ENCODE peak calls at places on chromosomes 6 and 20, in nine cellular contexts. Y is adrenal gland; T is psoas muscle; M is hepatocyte; J is CD4-positive, CD25-positive, alpha-beta regulatory T cell; L is CD8-positive, alpha-beta T cell; A is mesenchymal stem cell; X is heart right ventricle; D is colonic mucosa. U is an unnamed sample. For H3K9me3, the result is how much of the 10 kb centered on the place peaks cover.

GRCh38 chr6:136324981-136325380 is 35.3 kb upstream of the BCLAF1 start:
- DNase-seq in J (no peak), T (no peak), A (no peak), L (no peak), X (no peak), D (no peak), Y (peak), M (no peak), U (no peak)

GRCh38 chr6:7805828-7806227 is 79.9 kb downstream of the BMP6 start:
- DNase-seq in D (no peak), L (no peak), Y (no peak), M (no peak), X (no peak), J (no peak), A (no peak), T (no peak), U (no peak)

GRCh38 chr6:37176268-37177082 is 6.5 kb downstream of the PIM1 start:
- DNase-seq in M (peak), J (peak), D (no peak), X (no peak), L (peak), A (no peak), T (no peak), Y (no peak), U (no peak)

GRCh38 chr6:105226598-105227291 is 46.9 kb upstream of the POPDC3 start:
- DNase-seq in Y (no peak), D (no peak), X (no peak), J (no peak), M (no peak), L (no peak), T (no peak), A (no peak), U (no peak)

GRCh38 chr6:169185011-169185521 is 68.6 kb downstream of the THBS2 start:
- DNase-seq in A (no peak), Y (peak), D (no peak), M (no peak), L (no peak), J (no peak), X (no peak), T (no peak), U (no peak)

GRCh38 chr6:120410586-120410985 is 923.7 kb downstream of the TBC1D32 start:
- DNase-seq in T (no peak), M (no peak), L (no peak), Y (no peak), A (no peak), J (no peak), X (no peak), D (no peak), U (no peak)

GRCh38 chr6:169997930-169998218 is 246.5 kb downstream of the ERMARD start:
- DNase-seq in D (no peak), J (no peak), Y (peak), T (no peak), M (no peak), L (no peak), X (no peak), A (no peak), U (no peak)

GRCh38 chr20:33602826-33603590 is 59.1 kb upstream of the C20orf144 start:
- DNase-seq in J (no peak), M (no peak), D (no peak), Y (no peak), T (no peak), X (no peak), A (peak), L (no peak), U (no peak)

GRCh38 chr6:3340891-3341290 is 82.1 kb downstream of the PSMG4 start:
- DNase-seq in D (no peak), Y (no peak), L (no peak), X (no peak), J (no peak), T (no peak), M (no peak), A (no peak), U (no peak)

GRCh38 chr6:3341467-3341866 is 82.7 kb downstream of the PSMG4 start:
- DNase-seq in T (peak), L (no peak), M (no peak), D (no peak), J (no peak), X (no peak), Y (peak), A (peak), U (no peak)

GRCh38 chr6:3337521-3338350 is 79.0 kb downstream of the PSMG4 start:
- DNase-seq in A (peak), M (peak), J (no peak), Y (peak), L (no peak), T (no peak), D (no peak), X (no peak), U (no peak)

GRCh38 chr6:3343089-3343901 is 84.5 kb downstream of the PSMG4 start:
- DNase-seq in D (no peak), A (peak), L (no peak), X (no peak), T (no peak), M (no peak), J (no peak), Y (no peak), U (no peak)

DNA sequence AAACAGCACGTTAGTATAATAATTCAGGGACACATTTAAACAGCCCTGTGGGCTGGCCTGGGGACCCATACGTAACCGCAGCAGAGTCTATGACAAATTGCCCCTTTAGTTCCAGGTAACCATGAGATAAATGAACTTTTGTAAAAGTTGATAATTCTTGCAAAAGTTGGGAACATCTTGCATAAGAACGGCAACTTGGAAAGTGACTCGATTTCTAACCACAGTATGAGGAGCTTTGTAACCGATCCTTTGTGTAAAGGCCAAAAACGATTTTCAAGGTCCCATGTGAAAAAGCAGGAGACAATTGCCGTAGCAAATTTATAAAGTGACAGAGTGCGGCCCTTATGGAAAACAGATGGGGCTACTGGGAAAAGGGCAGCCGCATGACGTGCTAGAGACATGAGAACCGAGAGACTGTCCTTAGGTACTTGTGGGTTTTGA is 81.6 kb downstream of the PSMG4 start:
- DNase-seq in Y (no peak), D (no peak), J (no peak), A (no peak), X (no peak), T (no peak), M (no peak), L (no peak), U (no peak)
- H3K27ac ChIP-seq in Y (peak), D (no peak), J (no peak), A (no peak), X (no peak), T (peak), M (no peak), L (no peak), U (no peak)

GRCh38 chr6:141472123-141472522 is 660.6 kb upstream of the GJE1 start:
- DNase-seq in L (no peak), A (no peak), J (no peak), T (no peak), M (no peak), X (no peak), Y (no peak), D (no peak), U (no peak)

GRCh38 chr6:141467041-141467440 is 665.7 kb upstream of the GJE1 start:
- DNase-seq in Y (no peak), X (no peak), D (no peak), L (no peak), J (no peak), A (no peak), M (no peak), T (no peak), U (no peak)

GRCh38 chr6:141470810-141471209 is 661.9 kb upstream of the GJE1 start:
- DNase-seq in T (no peak), D (no peak), M (no peak), X (no peak), A (no peak), J (no peak), Y (no peak), L (no peak), U (no peak)

GRCh38 chr6:141464490-141464889 is 668.2 kb upstream of the GJE1 start:
- DNase-seq in A (peak), Y (no peak), D (no peak), L (no peak), M (peak), T (no peak), J (no peak), X (no peak), U (no peak)

GRCh38 chr6:141467881-141468280 is 664.8 kb upstream of the GJE1 start:
- DNase-seq in M (no peak), D (no peak), Y (no peak), J (no peak), L (no peak), T (no peak), A (peak), X (no peak), U (no peak)
- H3K9me3 ChIP-seq in M (under half), D (under half), Y (under half), J (under half), L (under half), T (under half), A (under half), X (under half), U (under half)

GRCh38 chr20:50053790-50054547 is 59.0 kb downstream of the UBE2V1 start:
- DNase-seq in J (no peak), T (no peak), Y (no peak), M (no peak), A (no peak), X (no peak), L (no peak), D (no peak), U (no peak)
- H3K4me3 ChIP-seq in J (no peak), T (no peak), Y (no peak), M (no peak), A (no peak), X (no peak), L (no peak), D (no peak), U (no peak)

GRCh38 chr6:139882234-139882633 is 507.8 kb upstream of the CITED2 start:
- DNase-seq in T (no peak), X (no peak), Y (no peak), L (no peak), J (no peak), M (no peak), D (no peak), A (peak), U (no peak)

GRCh38 chr6:139881728-139882211 is 507.3 kb upstream of the CITED2 start:
- DNase-seq in D (peak), J (peak), A (peak), T (no peak), X (no peak), Y (peak), M (peak), L (no peak), U (peak)

GRCh38 chr6:139881251-139881650 is 506.8 kb upstream of the CITED2 start:
- DNase-seq in Y (no peak), A (no peak), X (no peak), T (no peak), M (no peak), J (no peak), L (no peak), D (no peak), U (no peak)

GRCh38 chr6:139882977-139883728 is 508.7 kb upstream of the CITED2 start:
- DNase-seq in J (no peak), X (no peak), T (no peak), M (no peak), D (no peak), L (no peak), A (peak), Y (no peak), U (no peak)

GRCh38 chr6:139883776-139884175 is 509.3 kb upstream of the CITED2 start:
- DNase-seq in D (no peak), X (no peak), Y (no peak), M (no peak), J (no peak), A (peak), T (no peak), L (no peak), U (no peak)
- H3K27ac ChIP-seq in D (no peak), X (peak), Y (no peak), M (peak), J (no peak), A (peak), T (peak), L (no peak), U (no peak)

GRCh38 chr20:49283176-49283702 is 5.4 kb upstream of the ZNFX1 start:
- DNase-seq in D (no peak), J (no peak), T (no peak), X (no peak), A (no peak), L (no peak), Y (no peak), M (no peak), U (no peak)
- H3K9me3 ChIP-seq in D (under half), J (half or more), T (under half), X (half or more), A (under half), L (half or more), Y (under half), M (under half), U (half or more)

GRCh38 chr20:31716818-31717477 is 5.7 kb downstream of the BCL2L1 start:
- DNase-seq in T (no peak), M (no peak), J (no peak), A (no peak), Y (no peak), X (no peak), L (no peak), D (no peak), U (no peak)

GRCh38 chr20:31717478-31717946 is 5.2 kb downstream of the BCL2L1 start:
- DNase-seq in M (no peak), J (peak), T (no peak), D (no peak), A (no peak), Y (no peak), L (no peak), X (no peak), U (no peak)

GRCh38 chr20:31716351-31716750 is 6.3 kb downstream of the BCL2L1 start:
- DNase-seq in D (no peak), T (no peak), M (no peak), X (no peak), Y (no peak), A (no peak), L (no peak), J (no peak), U (no peak)

GRCh38 chr20:31713312-31714049 is 9.2 kb downstream of the BCL2L1 start:
- DNase-seq in D (peak), Y (peak), J (no peak), L (no peak), X (peak), T (peak), A (peak), M (peak), U (no peak)

DNA sequence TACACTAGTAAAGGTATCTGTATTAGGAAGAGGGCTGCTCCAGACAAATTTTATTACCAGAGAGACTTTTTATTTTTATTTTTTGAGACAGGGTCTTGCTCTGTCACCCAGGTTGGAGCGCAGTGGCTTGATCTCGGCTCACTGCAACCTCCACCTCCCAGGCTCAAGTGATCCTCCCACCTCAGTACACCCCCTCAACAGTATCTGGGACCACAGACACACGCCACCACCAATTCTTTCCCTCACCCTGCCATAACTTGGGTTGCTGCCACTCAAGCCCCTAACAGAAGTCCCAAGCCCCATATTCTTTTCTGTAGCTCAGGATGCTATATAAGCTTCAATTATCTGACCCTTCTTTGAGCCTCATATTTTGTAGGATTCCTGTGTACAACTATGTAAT is 6.9 kb downstream of the BCL2L1 start:
- DNase-seq in L (no peak), D (no peak), J (no peak), T (no peak), M (no peak), A (no peak), Y (no peak), X (no peak), U (no peak)
- H3K4me3 ChIP-seq in L (no peak), D (no peak), J (peak), T (peak), M (no peak), A (peak), Y (no peak), X (no peak), U (no peak)

GRCh38 chr20:42277203-42277602 is 659.0 kb upstream of the CHD6 start:
- DNase-seq in A (no peak), Y (peak), X (no peak), T (no peak), J (no peak), D (no peak), M (no peak), L (no peak), U (no peak)
- H3K27ac ChIP-seq in A (no peak), Y (no peak), X (no peak), T (no peak), J (no peak), D (no peak), M (no peak), L (no peak), U (no peak)

GRCh38 chr6:14917101-14917500 is 328.8 kb upstream of the JARID2 start:
- DNase-seq in Y (no peak), D (no peak), A (peak), L (no peak), X (no peak), J (no peak), T (no peak), M (no peak), U (no peak)

GRCh38 chr6:14917511-14917910 is 328.4 kb upstream of the JARID2 start:
- DNase-seq in L (no peak), A (no peak), J (no peak), M (no peak), X (no peak), D (no peak), T (no peak), Y (no peak), U (no peak)

GRCh38 chr6:14910692-14911547 is 334.9 kb upstream of the JARID2 start:
- DNase-seq in M (no peak), Y (peak), J (peak), T (peak), D (no peak), X (no peak), A (peak), L (no peak), U (no peak)

GRCh38 chr6:14915888-14916832 is 329.7 kb upstream of the JARID2 start:
- DNase-seq in X (no peak), D (no peak), L (no peak), T (no peak), A (no peak), M (no peak), J (no peak), Y (no peak), U (no peak)

DNA sequence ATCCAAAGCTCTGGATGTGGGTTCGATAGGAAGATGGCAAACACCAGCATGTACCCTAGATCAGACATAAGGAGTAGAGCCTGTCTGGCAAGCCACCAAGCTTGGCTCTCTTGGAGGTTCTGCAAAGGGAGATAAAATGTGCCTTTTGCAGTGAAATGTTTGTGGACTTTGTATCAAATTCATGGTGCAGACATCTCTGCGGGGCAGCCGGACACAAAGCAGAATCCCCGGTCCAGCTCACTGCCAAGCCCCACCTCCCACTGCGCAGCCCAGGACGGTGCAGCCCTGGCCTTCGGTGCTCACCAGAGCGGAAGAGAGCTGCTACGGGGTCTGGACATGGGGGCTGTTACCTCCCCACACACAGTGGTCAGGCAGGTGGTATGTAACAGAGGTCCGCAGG is 333.6 kb upstream of the JARID2 start:
- DNase-seq in X (no peak), Y (no peak), M (no peak), J (no peak), T (no peak), L (no peak), D (no peak), A (no peak), U (no peak)
- H3K9me3 ChIP-seq in X (under half), Y (under half), M (under half), J (under half), T (under half), L (under half), D (under half), A (under half), U (under half)

GRCh38 chr20:21155268-21155667 is 29.4 kb downstream of the KIZ start:
- DNase-seq in T (no peak), L (no peak), X (no peak), J (no peak), Y (no peak), M (no peak), D (no peak), A (no peak), U (no peak)
- H3K4me3 ChIP-seq in T (no peak), L (no peak), X (no peak), J (no peak), Y (no peak), M (no peak), D (no peak), A (no peak), U (no peak)

U was measured in naive thymus-derived CD4-positive, alpha-beta T cell.